ENCODE peak calls at places on chromosome 18, in five cellular contexts. Y is HepG2, L is body of pancreas, O is esophagus squamous epithelium, S is left ventricle myocardium inferior. A is an unnamed sample.

GRCh38 chr18:27860701-27861107 is 316.2 kb downstream of the CDH2 start:
- DNase-seq in Y (peak; percentile 30), L (no peak), O (no peak), S (peak; percentile 19), A (no peak)

GRCh38 chr18:457533-457932 is 43.0 kb downstream of the COLEC12 start:
- DNase-seq in Y (no peak), L (no peak), O (no peak), S (no peak), A (no peak)

GRCh38 chr18:58590827-58591226 is 38.1 kb downstream of the ALPK2 start:
- DNase-seq in Y (no peak), L (no peak), O (no peak), S (no peak), A (no peak)

GRCh38 chr18:61127714-61128485 is 205.3 kb upstream of the CDH20 start:
- DNase-seq in Y (no peak), L (no peak), O (no peak), S (no peak), A (no peak)

GRCh38 chr18:10893761-10894160 is 255.6 kb downstream of the PIEZO2 start:
- DNase-seq in Y (no peak), L (no peak), O (no peak), S (no peak), A (no peak)

GRCh38 chr18:70363861-70364260 is 75.0 kb downstream of the SOCS6 start:
- DNase-seq in Y (peak; percentile 48), L (no peak), O (no peak), S (no peak), A (no peak)

GRCh38 chr18:64055019-64055418 is 85.1 kb downstream of the SERPINB8 start:
- DNase-seq in Y (no peak), L (no peak), O (no peak), S (no peak), A (no peak)

GRCh38 chr18:23578067-23578705 is 8.1 kb downstream of the NPC1 start:
- DNase-seq in Y (no peak), L (no peak), O (no peak), S (no peak), A (no peak)

GRCh38 chr18:37486848-37487247 is 78.8 kb downstream of the CELF4 start:
- DNase-seq in Y (no peak), L (no peak), O (no peak), S (no peak), A (no peak)

GRCh38 chr18:76351961-76352581 is 143.0 kb downstream of the ZNF516 start:
- DNase-seq in Y (peak; percentile 80), L (peak; percentile 39), O (no peak), S (peak; percentile 43), A (peak; percentile 43)

GRCh38 chr18:54086046-54086802 is 138.2 kb downstream of the MBD2 start:
- DNase-seq in Y (no peak), L (no peak), O (no peak), S (no peak), A (no peak)

GRCh38 chr18:22233271-22233670 is 63.9 kb downstream of the GATA6 start:
- DNase-seq in Y (no peak), L (peak; percentile 23), O (no peak), S (no peak), A (no peak)

GRCh38 chr18:3510896-3511295 is 60.9 kb downstream of the TGIF1 start:
- DNase-seq in Y (no peak), L (no peak), O (no peak), S (no peak), A (no peak)

GRCh38 chr18:34773961-34774754 is 64.1 kb downstream of the DTNA start:
- DNase-seq in Y (no peak), L (peak; percentile 52), O (no peak), S (peak; percentile 53), A (no peak)

GRCh38 chr18:55907352-55908045 is 319.5 kb upstream of the TCF4 start:
- DNase-seq in Y (no peak), L (peak; percentile 30), O (no peak), S (peak; percentile 29), A (no peak)
- H3K4me3 ChIP-seq in Y (no peak overlapping the region), L (no peak overlapping the region), O (peak overlapping the region; percentile 9), S (peak overlapping the region; percentile 32), A (no peak overlapping the region)

DNA sequence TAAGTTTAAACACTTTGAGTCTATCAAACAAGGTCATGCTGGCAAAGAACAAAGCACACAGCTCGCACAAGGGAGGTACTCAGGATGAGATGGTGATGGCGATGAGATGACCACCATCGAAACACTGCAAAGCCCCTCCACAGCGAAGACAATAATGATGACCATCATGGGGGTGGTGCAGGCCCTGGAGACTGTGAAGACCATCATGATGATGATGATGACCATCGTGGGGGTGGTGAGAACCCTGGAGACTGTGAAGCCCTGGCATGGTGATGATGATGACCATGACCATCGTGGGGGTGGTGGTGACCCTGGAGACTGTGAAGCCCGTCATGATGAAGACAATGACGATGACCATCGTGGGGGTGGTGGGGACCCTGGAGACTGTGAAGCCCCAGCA is 81.6 kb upstream of the SALL3 start:
- DNase-seq in Y (no peak), L (no peak), O (no peak), S (no peak), A (no peak)
- H3K9me3 ChIP-seq in Y (no peaks in the 10 kb centered on the region), L (no peaks in the 10 kb centered on the region), O (no peaks in the 10 kb centered on the region), S (peaks cover 17% of the 10 kb centered on the region), A (no peaks in the 10 kb centered on the region)

DNA sequence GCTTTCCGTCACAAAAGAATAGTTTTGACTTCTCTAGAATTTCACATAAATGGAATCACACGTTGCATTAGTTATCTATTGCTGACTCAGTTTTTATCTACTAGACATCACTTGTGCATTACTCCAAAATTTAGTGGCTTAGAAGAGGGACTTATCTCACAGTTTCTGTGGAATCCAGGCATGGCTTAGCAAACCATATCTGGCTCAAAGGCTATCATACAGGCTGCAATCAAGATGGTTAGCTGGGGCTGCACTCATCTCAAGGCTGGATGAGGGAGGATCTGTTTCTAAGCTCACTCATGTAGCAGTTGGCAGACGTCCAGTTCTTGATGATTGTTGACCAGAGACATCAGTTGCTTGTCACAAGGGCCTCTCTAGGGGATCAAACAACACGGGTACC is 6.6 kb upstream of the DSC3 start:
- DNase-seq in Y (no peak), L (no peak), O (no peak), S (no peak), A (no peak)
- H3K4me1 ChIP-seq in Y (peaks cover 8% of the 10 kb centered on the region), L (no peaks in the 10 kb centered on the region), O (no peaks in the 10 kb centered on the region), S (no peaks in the 10 kb centered on the region), A (no peaks in the 10 kb centered on the region)

DNA sequence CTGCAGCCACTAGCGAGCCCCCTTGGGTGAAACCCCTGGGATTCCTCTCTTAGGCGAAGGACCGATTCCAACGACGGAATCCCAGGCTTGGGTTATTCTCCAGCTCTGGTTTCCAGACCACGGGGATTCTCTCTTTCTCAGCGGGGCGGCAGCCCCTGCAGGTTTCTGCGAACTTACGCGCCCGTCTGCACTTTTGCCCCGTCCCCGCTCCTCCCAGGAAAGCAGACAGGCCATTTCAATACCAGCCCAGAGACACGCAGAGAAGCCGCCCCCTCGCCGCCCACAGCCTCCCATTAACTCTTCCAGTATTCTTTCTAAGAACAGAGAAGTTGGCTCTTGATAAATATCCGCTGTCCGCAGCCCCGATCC is 1.2 kb downstream of the CBLN2 start:
- DNase-seq in Y (no peak), L (no peak), O (no peak), S (no peak), A (no peak)
- H3K4me3 ChIP-seq in Y (no peak overlapping the region), L (no peak overlapping the region), O (no peak overlapping the region), S (peak overlapping the region; percentile 48), A (no peak overlapping the region)

GRCh38 chr18:14914771-14915170 is 166.8 kb downstream of the ANKRD30B start:
- DNase-seq in Y (no peak), L (no peak), O (no peak), S (no peak), A (no peak)
- H3K9me3 ChIP-seq in Y (no peaks in the 10 kb centered on the region), L (no peaks in the 10 kb centered on the region), O (no peaks in the 10 kb centered on the region), S (no peaks in the 10 kb centered on the region), A (no peaks in the 10 kb centered on the region)

DNA sequence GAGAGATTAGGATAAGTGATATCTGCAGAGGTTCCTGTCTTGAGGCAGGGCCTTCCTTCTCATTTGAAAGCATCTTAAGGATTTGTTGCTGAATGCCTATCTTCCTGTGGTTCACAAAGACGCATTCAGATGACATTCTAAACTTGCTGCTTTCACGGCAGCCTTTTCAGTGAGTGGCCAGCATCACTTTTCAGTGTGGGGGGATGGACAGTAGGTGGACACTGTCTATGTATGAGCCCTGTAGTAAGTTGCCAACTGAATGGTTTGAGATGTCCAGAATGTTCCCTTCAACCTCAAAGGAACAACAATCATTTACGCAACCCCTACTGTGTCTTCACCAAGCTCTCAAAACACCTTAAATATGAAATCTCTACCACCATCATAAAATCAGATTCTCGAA is 46.6 kb downstream of the SETBP1 start:
- DNase-seq in Y (no peak), L (no peak), O (no peak), S (no peak), A (no peak)
- H3K4me1 ChIP-seq in Y (no peaks in the 10 kb centered on the region), L (peaks cover 43% of the 10 kb centered on the region), O (peaks cover 36% of the 10 kb centered on the region), S (peaks cover 37% of the 10 kb centered on the region), A (peaks cover 36% of the 10 kb centered on the region)

GRCh38 chr18:33440011-33440383 is 524 bp downstream of the CCDC178 start:
- DNase-seq in Y (no peak), L (peak; percentile 44), O (no peak), S (peak; percentile 17), A (no peak)
- H3K4me3 ChIP-seq in Y (peak overlapping the region; percentile 37), L (peak overlapping the region; percentile 33), O (peak overlapping the region; percentile 34), S (peak overlapping the region; percentile 71), A (no peak overlapping the region)

DNA sequence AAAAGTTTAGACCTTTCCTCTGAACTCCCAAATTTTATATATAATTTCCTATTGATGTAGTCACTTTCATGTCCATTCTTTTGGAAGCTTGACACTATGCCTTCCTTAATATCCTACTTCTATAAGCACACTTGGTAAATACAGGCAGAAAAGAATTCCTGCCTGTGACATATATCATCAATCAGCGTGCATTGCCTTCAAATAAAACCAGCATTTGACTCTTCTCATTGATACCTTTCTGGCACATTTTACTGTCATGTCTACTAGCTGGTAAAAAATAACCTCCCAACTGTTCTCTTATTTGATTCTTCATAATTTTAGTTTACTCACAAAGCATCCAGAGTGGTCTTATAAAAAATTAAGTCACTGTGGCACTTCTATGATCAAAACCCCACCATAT is 693.5 kb downstream of the CBLN2 start:
- DNase-seq in Y (no peak), L (no peak), O (no peak), S (no peak), A (no peak)
- H3K9me3 ChIP-seq in Y (peaks cover 56% of the 10 kb centered on the region), L (no peaks in the 10 kb centered on the region), O (no peaks in the 10 kb centered on the region), S (peaks cover 33% of the 10 kb centered on the region), A (no peaks in the 10 kb centered on the region)

DNA sequence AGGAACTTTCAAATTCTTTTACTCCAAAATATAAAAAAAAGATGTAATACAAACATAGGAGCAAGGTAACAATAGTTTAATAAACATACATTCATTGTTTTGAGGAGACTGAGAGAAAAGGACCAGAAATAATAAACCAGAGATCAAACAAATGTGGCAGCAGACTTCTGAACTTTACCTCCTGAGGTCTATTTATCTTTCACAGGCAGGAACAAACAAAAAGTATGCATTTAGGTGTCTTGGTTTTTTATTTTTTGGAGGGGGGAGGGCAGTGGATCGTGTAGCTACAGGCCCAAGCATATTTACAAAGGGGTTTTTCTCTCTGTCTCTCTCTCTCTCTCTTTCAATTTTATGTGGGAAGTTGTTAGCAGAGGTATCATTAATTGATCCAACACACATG is 5.6 kb downstream of the PPP4R1 start:
- DNase-seq in Y (peak; percentile 86), L (no peak), O (no peak), S (no peak), A (peak; percentile 32)
- H3K4me1 ChIP-seq in Y (peaks cover 81% of the 10 kb centered on the region), L (peaks cover 32% of the 10 kb centered on the region), O (peaks cover 17% of the 10 kb centered on the region), S (peaks cover 82% of the 10 kb centered on the region), A (peaks cover 46% of the 10 kb centered on the region)

A was measured in Caco-2.